ENCODE peak calls at places on chromosomes 7 and 10, in ten cellular contexts. C is Kasumi-1; Y is stimulated activated CD8-positive, alpha-beta memory T cell treated with anti-CD3 and anti-CD28 coated beads, Interleukin-15, amount 100 ng/mL, for 24 hours; S is iris pigment epithelial cell; X is mesendoderm; A is activated CD4-positive, alpha-beta T cell treated with anti-CD3 and anti-CD28 coated beads, Interleukin-2, amount 10 ng/mL, durations not matched to agents 7 days and 5 days; F is stimulated activated CD4-positive, alpha-beta T cell treated with anti-CD3 and anti-CD28 coated beads, Interleukin-2, amount 100 ng/mL, for 24 hours; D is HEK293T; J is activated CD8-positive, alpha-beta T cell treated with anti-CD3 and anti-CD28 coated beads for 36 hours; P is NCI-H748 treated with DMSO at 0.1 percent for 48 hours. T is an unnamed sample.

GRCh38 chr10:128693493-128694132 is 567.4 kb upstream of the MKI67 start:
- DNase-seq in X (peak), P (no peak), C (no peak), A (no peak), Y (no peak), S (no peak), F (no peak), J (no peak), D (no peak), T (no peak)

GRCh38 chr10:72063703-72064391 is 24.5 kb downstream of the SPOCK2 start:
- DNase-seq in C (no peak), P (no peak), F (no peak), J (no peak), Y (no peak), S (no peak), X (no peak), A (no peak), D (no peak), T (no peak)

GRCh38 chr7:111499027-111499426 is 63.3 kb downstream of the IMMP2L start:
- DNase-seq in F (no peak), X (no peak), A (no peak), S (peak), Y (no peak), P (no peak), D (no peak), C (no peak), J (peak), T (no peak)

GRCh38 chr10:7529638-7530037 is 118.8 kb upstream of the SFMBT2 start:
- DNase-seq in J (peak), D (no peak), Y (no peak), A (no peak), C (peak), S (no peak), P (no peak), F (no peak), X (peak), T (no peak)

GRCh38 chr7:130844811-130845580 is 111.0 kb upstream of the KLF14 start:
- DNase-seq in X (no peak), J (no peak), D (no peak), F (no peak), Y (no peak), S (peak), C (no peak), A (no peak), P (no peak), T (no peak)

GRCh38 chr7:107836237-107837144 is 33.5 kb upstream of the SLC26A3 start:
- DNase-seq in S (no peak), D (no peak), J (no peak), Y (no peak), F (no peak), P (no peak), C (no peak), A (no peak), X (peak), T (no peak)

GRCh38 chr7:7002416-7003062 is 176.5 kb upstream of the CCZ1B start:
- DNase-seq in F (no peak), P (peak), C (no peak), D (no peak), X (peak), Y (no peak), J (no peak), A (no peak), S (no peak), T (no peak)

GRCh38 chr7:117193564-117193963 is 129.3 kb downstream of the WNT2 start:
- DNase-seq in D (no peak), X (no peak), C (no peak), F (no peak), P (no peak), J (no peak), S (peak), Y (no peak), A (no peak), T (no peak)

GRCh38 chr10:110138197-110138812 is 69.1 kb upstream of the MXI1 start:
- DNase-seq in Y (no peak), D (no peak), F (no peak), X (peak), J (no peak), S (peak), P (peak), C (peak), A (peak), T (peak)

GRCh38 chr10:69389827-69390490 is 26.8 kb downstream of the TACR2 start:
- DNase-seq in C (peak), A (peak), X (peak), F (no peak), D (no peak), J (peak), S (peak), P (no peak), Y (no peak), T (no peak)

GRCh38 chr7:4726051-4726450 is 44.0 kb downstream of the FOXK1 start:
- DNase-seq in Y (no peak), F (no peak), P (no peak), X (no peak), C (no peak), S (no peak), A (no peak), D (no peak), J (peak), T (no peak)

GRCh38 chr10:130025811-130026510 is 61.9 kb upstream of the EBF3 start:
- DNase-seq in P (no peak), C (no peak), A (no peak), J (no peak), D (no peak), X (no peak), S (no peak), F (no peak), Y (no peak), T (no peak)

GRCh38 chr10:91296471-91296870 is 76.0 kb downstream of the PCGF5 start:
- DNase-seq in Y (no peak), P (no peak), D (peak), S (peak), X (peak), J (no peak), C (no peak), F (no peak), A (no peak), T (no peak)

GRCh38 chr10:13526952-13527863 is 1.6 kb downstream of the BEND7 start:
- DNase-seq in C (no peak), J (no peak), Y (no peak), F (no peak), P (no peak), X (peak), D (no peak), S (peak), A (no peak), T (no peak)

GRCh38 chr10:121236621-121237020 is 361.6 kb downstream of the FGFR2 start:
- DNase-seq in A (no peak), D (no peak), C (no peak), S (no peak), F (no peak), P (no peak), J (no peak), Y (no peak), X (no peak), T (no peak)

GRCh38 chr10:93417264-93417663 is 64.9 kb downstream of the MYOF start:
- DNase-seq in F (no peak), S (no peak), J (no peak), A (no peak), P (no peak), X (no peak), D (no peak), C (no peak), Y (no peak), T (no peak)

GRCh38 chr7:56079450-56080185 is 13.1 kb downstream of the PHKG1 start:
- DNase-seq in P (peak), F (no peak), A (no peak), Y (no peak), C (peak), S (peak), J (no peak), D (no peak), X (peak), T (no peak)

GRCh38 chr10:26805567-26806245 is 55.1 kb downstream of the ABI1 start:
- DNase-seq in J (no peak), C (no peak), X (no peak), S (peak), D (no peak), A (no peak), Y (no peak), F (no peak), P (no peak), T (no peak)

GRCh38 chr10:102580230-102580629 is 64.0 kb upstream of the TRIM8 start:
- DNase-seq in A (no peak), F (no peak), S (peak), X (peak), C (peak), D (no peak), Y (no peak), J (no peak), P (no peak), T (no peak)

GRCh38 chr7:148697256-148697841 is 1.4 kb upstream of the CUL1 start:
- DNase-seq in Y (no peak), C (peak), X (no peak), P (no peak), F (peak), D (no peak), J (peak), S (peak), A (peak), T (peak)

GRCh38 chr10:78700816-78701520 is 367.8 kb upstream of the ZMIZ1 start:
- DNase-seq in P (no peak), J (no peak), Y (no peak), A (no peak), X (no peak), S (no peak), C (no peak), D (no peak), F (no peak), T (no peak)

GRCh38 chr10:78457804-78458483 is 424.3 kb downstream of the RPS24 start:
- DNase-seq in C (no peak), S (peak), F (no peak), D (no peak), J (no peak), P (no peak), Y (no peak), A (no peak), X (no peak), T (no peak)

GRCh38 chr10:71533936-71534335 is 137.2 kb downstream of the CDH23 start:
- DNase-seq in X (no peak), C (no peak), Y (no peak), A (no peak), D (no peak), S (no peak), J (no peak), F (no peak), P (no peak), T (no peak)

GRCh38 chr10:97705006-97705670 is 8.4 kb upstream of the MARVELD1 start:
- DNase-seq in C (no peak), S (no peak), J (no peak), A (no peak), Y (no peak), F (no peak), D (no peak), X (no peak), P (no peak), T (no peak)

GRCh38 chr10:8815969-8816368 is 761.5 kb downstream of the GATA3 start:
- DNase-seq in X (no peak), S (no peak), J (no peak), A (no peak), C (no peak), D (no peak), P (no peak), F (no peak), Y (no peak), T (no peak)

GRCh38 chr7:25949672-25950487 is 202.1 kb upstream of the NFE2L3 start:
- DNase-seq in X (peak), F (no peak), A (no peak), P (no peak), S (no peak), Y (no peak), C (no peak), D (peak), J (no peak), T (no peak)

GRCh38 chr10:26804418-26805393 is 56.1 kb downstream of the ABI1 start:
- DNase-seq in Y (no peak), X (no peak), J (no peak), A (no peak), S (no peak), F (no peak), P (no peak), D (no peak), C (no peak), T (no peak)

GRCh38 chr7:159115601-159116501 is 28.8 kb downstream of the VIPR2 start:
- DNase-seq in Y (no peak), F (no peak), P (no peak), D (no peak), C (no peak), X (no peak), A (no peak), J (no peak), S (no peak), T (no peak)

GRCh38 chr10:75662715-75663114 is 231.3 kb downstream of the LRMDA start:
- DNase-seq in C (peak), F (no peak), S (no peak), D (no peak), P (no peak), Y (no peak), X (no peak), J (no peak), A (no peak), T (no peak)

GRCh38 chr7:155925682-155926081 is 113.4 kb upstream of the SHH start:
- DNase-seq in P (no peak), X (no peak), C (no peak), S (no peak), D (no peak), A (no peak), J (no peak), Y (no peak), F (no peak), T (no peak)

GRCh38 chr7:988426-988911 is 5.5 kb downstream of the CYP2W1 start:
- DNase-seq in Y (no peak), S (peak), C (no peak), P (no peak), X (no peak), A (no peak), F (no peak), J (no peak), D (no peak), T (no peak)

T was measured in AML-193.